ENCODE peak calls at places on chromosome 5, in ten cellular contexts. Q, S, D, J, O, I, K, F, E and T are unnamed samples.

GRCh38 chr5:170312666-170313065 is 15.1 kb upstream of the LCP2 start:
- DNase-seq in I (no peak), K (peak), D (peak), O (no peak), F (no peak), Q (no peak), E (no peak), S (peak), J (peak), T (no peak)

GRCh38 chr5:168159425-168159824 is 132.0 kb upstream of the WWC1 start:
- DNase-seq in Q (no peak), J (no peak), O (no peak), S (no peak), K (no peak), F (peak), E (peak), D (no peak), I (peak), T (no peak)

GRCh38 chr5:116738270-116738947 is 163.8 kb upstream of the SEMA6A start:
- DNase-seq in Q (no peak), J (no peak), F (no peak), I (no peak), S (no peak), D (no peak), K (peak), E (no peak), O (no peak), T (no peak)

GRCh38 chr5:120509056-120509455 is 45.0 kb downstream of the PRR16 start:
- DNase-seq in I (no peak), F (no peak), Q (no peak), K (no peak), O (no peak), D (peak), J (no peak), S (peak), E (no peak), T (no peak)

GRCh38 chr5:62779010-62779422 is 200.4 kb downstream of the LRRC70 start:
- DNase-seq in Q (no peak), F (no peak), I (no peak), E (no peak), K (peak), S (peak), O (no peak), J (no peak), D (peak), T (no peak)

GRCh38 chr5:130337179-130337888 is 433.1 kb downstream of the CHSY3 start:
- DNase-seq in F (no peak), Q (no peak), E (no peak), O (no peak), J (no peak), K (peak), I (no peak), D (peak), S (peak), T (no peak)

GRCh38 chr5:9898319-9898718 is 268.2 kb upstream of the TAS2R1 start:
- DNase-seq in Q (no peak), J (no peak), O (no peak), S (peak), K (peak), F (no peak), D (peak), E (no peak), I (peak), T (no peak)

GRCh38 chr5:96528816-96529474 is 95.9 kb upstream of the PCSK1 start:
- DNase-seq in F (no peak), S (no peak), K (no peak), O (no peak), Q (no peak), J (no peak), D (no peak), E (no peak), I (no peak), T (no peak)

GRCh38 chr5:41507501-41507900 is 2.9 kb downstream of the PLCXD3 start:
- DNase-seq in S (no peak), E (no peak), K (no peak), I (no peak), D (no peak), O (no peak), Q (no peak), J (no peak), F (no peak), T (no peak)

GRCh38 chr5:76811214-76811613 is 7.6 kb upstream of the F2RL1 start:
- DNase-seq in J (no peak), I (no peak), D (peak), F (no peak), Q (no peak), K (peak), O (no peak), S (peak), E (no peak), T (no peak)

GRCh38 chr5:90386099-90386710 is 23.4 kb downstream of the CETN3 start:
- DNase-seq in O (no peak), J (no peak), K (peak), F (no peak), D (peak), S (peak), I (no peak), E (no peak), Q (no peak), T (no peak)

GRCh38 chr5:96335873-96336272 is 97.2 kb downstream of the PCSK1 start:
- DNase-seq in F (no peak), I (no peak), J (no peak), D (peak), Q (no peak), S (no peak), O (no peak), K (no peak), E (no peak), T (no peak)

GRCh38 chr5:44885903-44886302 is 77.2 kb downstream of the MRPS30 start:
- DNase-seq in K (peak), F (no peak), D (no peak), J (no peak), I (no peak), O (no peak), S (peak), Q (no peak), E (no peak), T (no peak)

GRCh38 chr5:88729476-88730182 is 153.4 kb downstream of the MEF2C start:
- DNase-seq in K (peak), Q (peak), D (peak), O (peak), I (peak), S (peak), E (peak), F (peak), J (peak), T (peak)

GRCh38 chr5:387491-388265 is 55.3 kb upstream of the EXOC3 start:
- DNase-seq in S (no peak), F (peak), E (no peak), I (no peak), O (no peak), Q (no peak), K (no peak), J (no peak), D (no peak), T (peak)

GRCh38 chr5:172498431-172499129 is 44.3 kb upstream of the SH3PXD2B start:
- DNase-seq in D (no peak), Q (peak), S (no peak), F (peak), E (no peak), I (no peak), J (no peak), O (no peak), K (no peak), T (peak)

GRCh38 chr5:179858241-179858585 is 404 bp downstream of the MRNIP start:
- DNase-seq in K (no peak), I (peak), S (no peak), F (peak), J (peak), Q (no peak), O (no peak), E (peak), D (peak), T (no peak)

GRCh38 chr5:3854069-3854741 is 258.6 kb downstream of the IRX1 start:
- DNase-seq in F (no peak), O (peak), J (no peak), I (no peak), E (no peak), S (no peak), K (no peak), D (no peak), Q (no peak), T (no peak)

GRCh38 chr5:170297589-170298462 is at the start of gene LCP2:
- DNase-seq in K (no peak), D (no peak), Q (peak), I (no peak), F (peak), E (no peak), J (no peak), S (no peak), O (no peak), T (no peak)

GRCh38 chr5:60802216-60802615 is 41.9 kb downstream of the ELOVL7 start:
- DNase-seq in E (no peak), I (no peak), K (no peak), F (no peak), O (no peak), Q (no peak), J (no peak), D (no peak), S (no peak), T (no peak)

GRCh38 chr5:134530375-134531077 is 5.1 kb downstream of the JADE2 start:
- DNase-seq in E (peak), D (peak), J (no peak), Q (no peak), S (no peak), K (no peak), I (no peak), F (no peak), O (peak), T (no peak)

GRCh38 chr5:10645146-10645545 is 81.3 kb downstream of the ANKRD33B start:
- DNase-seq in Q (no peak), E (peak), D (no peak), J (no peak), K (no peak), I (no peak), F (no peak), O (no peak), S (no peak), T (no peak)

GRCh38 chr5:172932313-172933017 is 26.8 kb upstream of the RPL26L1 start:
- DNase-seq in Q (peak), O (peak), F (peak), I (peak), E (peak), S (peak), D (peak), J (peak), K (peak), T (peak)

GRCh38 chr5:55985181-55985580 is 9.6 kb downstream of the IL6ST start:
- DNase-seq in Q (no peak), O (no peak), F (no peak), S (no peak), I (no peak), K (no peak), J (no peak), D (no peak), E (no peak), T (no peak)

GRCh38 chr5:142753114-142753764 is 16.9 kb upstream of the ARHGAP26 start:
- DNase-seq in F (no peak), S (peak), E (peak), Q (no peak), D (no peak), I (peak), O (peak), J (no peak), K (no peak), T (no peak)

GRCh38 chr5:131634666-131634995 is 398 bp downstream of the RAPGEF6 start:
- DNase-seq in S (peak), Q (no peak), K (peak), F (peak), D (peak), E (peak), I (peak), O (peak), J (peak), T (peak)

GRCh38 chr5:134145779-134146581 is 30.8 kb downstream of the SKP1 start:
- DNase-seq in J (peak), S (peak), D (peak), Q (peak), F (peak), K (peak), I (peak), E (peak), O (peak), T (peak)

GRCh38 chr5:107231191-107231590 is 439.5 kb downstream of the EFNA5 start:
- DNase-seq in J (no peak), D (no peak), F (no peak), O (no peak), S (no peak), E (no peak), K (no peak), Q (no peak), I (no peak), T (no peak)

GRCh38 chr5:58530942-58531490 is 39.8 kb downstream of the GAPT start:
- DNase-seq in K (no peak), F (no peak), Q (no peak), E (no peak), J (no peak), S (no peak), I (no peak), D (no peak), O (no peak), T (no peak)

GRCh38 chr5:110070836-110071235 is 381.1 kb downstream of the MAN2A1 start:
- DNase-seq in J (no peak), S (peak), O (no peak), Q (no peak), K (no peak), F (no peak), E (no peak), D (no peak), I (no peak), T (no peak)

GRCh38 chr5:64166201-64166959 is 737 bp downstream of the RNF180 start:
- DNase-seq in F (peak), K (peak), S (peak), D (no peak), O (no peak), E (no peak), J (no peak), Q (no peak), I (no peak), T (peak)

GRCh38 chr5:9098990-9099389 is 446.9 kb downstream of the SEMA5A start:
- DNase-seq in E (no peak), J (no peak), O (no peak), I (no peak), F (no peak), D (no peak), K (no peak), Q (no peak), S (no peak), T (no peak)

GRCh38 chr5:32538031-32538547 is 47.3 kb upstream of the SUB1 start:
- DNase-seq in S (no peak), O (peak), I (peak), J (peak), K (no peak), Q (no peak), F (peak), D (no peak), E (peak), T (no peak)

GRCh38 chr5:139374909-139375308 is 8.2 kb downstream of the SLC23A1 start:
- DNase-seq in Q (no peak), I (no peak), E (peak), O (no peak), F (peak), J (no peak), K (no peak), D (no peak), S (no peak), T (no peak)

GRCh38 chr5:137609122-137609521 is 110.0 kb upstream of the SPOCK1 start:
- DNase-seq in J (no peak), F (no peak), S (peak), D (peak), Q (no peak), E (no peak), I (no peak), O (no peak), K (no peak), T (no peak)

GRCh38 chr5:3564827-3565560 is 30.6 kb upstream of the IRX1 start:
- DNase-seq in I (no peak), E (no peak), F (no peak), D (no peak), J (no peak), Q (no peak), K (no peak), S (no peak), O (no peak), T (no peak)

GRCh38 chr5:42944989-42945388 is 95.1 kb downstream of the ANXA2R start:
- DNase-seq in Q (no peak), D (peak), O (no peak), J (no peak), K (peak), S (peak), I (no peak), F (no peak), E (no peak), T (no peak)

GRCh38 chr5:96718635-96719077 is 56.5 kb downstream of the CAST start:
- DNase-seq in S (peak), F (peak), K (no peak), D (no peak), E (peak), I (peak), O (peak), Q (no peak), J (no peak), T (no peak)

DNA sequence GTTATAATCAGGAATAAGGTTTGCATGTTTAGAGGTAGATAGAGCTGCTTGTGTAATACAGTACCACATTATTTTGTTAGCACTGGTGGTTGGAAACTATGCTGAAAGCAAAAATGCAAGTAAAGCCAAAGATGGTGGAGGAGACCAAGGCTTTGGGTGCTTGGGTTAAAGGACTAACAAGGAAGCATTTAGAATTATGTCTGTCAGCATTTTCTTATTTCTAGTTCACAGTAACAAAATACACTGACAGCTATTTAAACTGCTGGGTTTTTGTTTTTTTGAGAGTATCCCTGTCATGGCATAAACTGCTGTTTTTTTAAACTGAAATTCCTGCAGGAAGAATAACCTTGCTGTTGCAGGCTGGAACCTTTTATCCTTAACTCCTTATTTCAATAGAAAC is 6.5 kb downstream of the HMGXB3 start:
- DNase-seq in F (no peak), I (no peak), K (no peak), S (no peak), O (no peak), J (no peak), D (no peak), E (no peak), Q (no peak), T (no peak)
- TF ChIP-seq CTCF in F (no peak), I (no peak), K (no peak), S (no peak), O (no peak), J (no peak), D (no peak), E (no peak), Q (no peak), T (no peak)

GRCh38 chr5:102222772-102223171 is 73.3 kb downstream of the SLCO4C1 start:
- DNase-seq in K (no peak), F (no peak), Q (no peak), E (no peak), J (no peak), S (no peak), I (no peak), D (no peak), O (no peak), T (no peak)

GRCh38 chr5:102221949-102222348 is 74.1 kb downstream of the SLCO4C1 start:
- DNase-seq in Q (no peak), F (no peak), O (no peak), E (no peak), S (no peak), I (no peak), K (no peak), J (no peak), D (no peak), T (no peak)

GRCh38 chr5:102218159-102218558 is 77.9 kb downstream of the SLCO4C1 start:
- DNase-seq in D (no peak), S (no peak), E (no peak), K (no peak), I (peak), Q (no peak), J (no peak), O (no peak), F (no peak), T (no peak)

GRCh38 chr5:102226321-102226720 is 69.8 kb downstream of the SLCO4C1 start:
- DNase-seq in J (no peak), F (no peak), K (no peak), O (no peak), D (no peak), I (no peak), E (no peak), S (no peak), Q (no peak), T (no peak)

GRCh38 chr5:102223542-102224444 is 72.3 kb downstream of the SLCO4C1 start:
- DNase-seq in E (no peak), Q (no peak), I (no peak), J (no peak), S (peak), O (no peak), D (peak), F (no peak), K (peak), T (no peak)
- TF ChIP-seq CTCF in E (peak), Q (peak), I (peak), J (peak), S (peak), O (peak), D (peak), F (peak), K (peak), T (peak)

GRCh38 chr5:177507165-177507564 is 2.5 kb downstream of the DOK3 start:
- DNase-seq in J (no peak), S (peak), O (no peak), I (no peak), E (no peak), Q (no peak), F (no peak), D (no peak), K (no peak), T (no peak)
- TF ChIP-seq CTCF in J (no peak), S (peak), O (no peak), I (no peak), E (no peak), Q (no peak), F (no peak), D (peak), K (peak), T (peak)

GRCh38 chr5:99169309-99169708 is 240.5 kb upstream of the CHD1 start:
- DNase-seq in O (no peak), S (peak), E (no peak), K (peak), I (no peak), D (no peak), Q (no peak), J (no peak), F (no peak), T (no peak)
- TF ChIP-seq CTCF in O (no peak), S (peak), E (peak), K (peak), I (no peak), D (peak), Q (no peak), J (no peak), F (no peak), T (peak)

GRCh38 chr5:98836175-98836574 is 62.7 kb downstream of the RGMB start:
- DNase-seq in I (no peak), E (no peak), D (no peak), Q (no peak), J (no peak), S (no peak), F (no peak), O (no peak), K (no peak), T (no peak)

GRCh38 chr5:98844865-98845264 is 71.4 kb downstream of the RGMB start:
- DNase-seq in S (no peak), O (no peak), F (no peak), K (no peak), E (no peak), D (no peak), I (no peak), Q (no peak), J (no peak), T (no peak)

GRCh38 chr5:98840946-98841345 is 67.5 kb downstream of the RGMB start:
- DNase-seq in I (no peak), Q (no peak), O (no peak), K (no peak), J (no peak), S (no peak), F (no peak), E (no peak), D (no peak), T (no peak)

GRCh38 chr5:98843481-98843880 is 70.0 kb downstream of the RGMB start:
- DNase-seq in D (no peak), E (no peak), J (no peak), F (no peak), K (no peak), S (no peak), O (no peak), I (no peak), Q (no peak), T (no peak)

DNA sequence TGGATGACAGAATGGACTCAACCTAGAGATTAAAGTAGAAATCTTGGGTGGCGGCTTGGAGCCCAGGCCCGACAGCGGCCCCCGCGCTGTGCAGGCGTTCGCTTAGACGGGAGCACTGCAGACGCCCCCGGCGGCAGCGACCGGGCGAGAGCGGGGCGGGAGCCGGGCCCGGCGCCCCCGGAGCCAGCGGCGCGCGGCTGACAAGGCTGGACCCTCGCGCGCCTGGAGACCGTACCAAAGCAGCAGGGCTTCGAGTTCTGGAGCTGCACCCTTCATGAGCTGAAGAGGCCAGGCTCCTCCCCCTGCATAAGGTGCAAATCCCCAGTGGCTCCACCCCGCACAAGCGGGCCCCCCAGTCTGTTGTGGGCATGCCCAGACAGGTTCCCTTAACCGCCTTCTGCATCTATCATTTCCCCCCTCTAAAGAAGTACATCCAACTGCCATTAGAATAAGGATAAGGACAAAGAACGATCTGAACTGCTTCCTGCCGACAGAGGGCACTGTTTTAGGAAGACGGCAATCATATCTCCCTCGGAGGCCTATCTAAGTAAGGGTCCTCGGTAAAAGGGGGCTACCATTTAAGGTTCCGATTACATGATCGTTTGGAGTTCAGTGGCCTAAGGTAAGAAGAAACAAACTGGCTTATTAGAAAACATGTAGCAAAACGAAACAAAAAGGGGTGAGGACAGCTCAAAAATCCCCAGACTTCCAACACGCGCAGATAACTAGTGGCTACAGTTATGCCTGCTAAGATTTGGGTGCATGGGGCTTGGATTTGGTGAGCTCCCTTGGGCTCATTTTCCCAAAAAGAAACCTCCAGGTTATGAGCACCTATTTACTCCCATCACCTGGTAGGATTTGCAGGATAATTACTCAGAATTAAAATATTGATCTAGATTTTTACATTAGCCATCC is 66.3 kb downstream of the RGMB start:
- DNase-seq in S (peak), K (no peak), Q (no peak), I (no peak), O (no peak), J (no peak), E (no peak), D (no peak), F (no peak), T (no peak)
- TF ChIP-seq CTCF in S (peak), K (peak), Q (no peak), I (no peak), O (peak), J (peak), E (no peak), D (peak), F (peak), T (no peak)

GRCh38 chr5:114101153-114101552 is 260.7 kb upstream of the KCNN2 start:
- DNase-seq in S (peak), O (no peak), Q (no peak), I (no peak), D (peak), K (peak), J (no peak), F (no peak), E (no peak), T (no peak)
- TF ChIP-seq CTCF in S (peak), O (peak), Q (no peak), I (peak), D (peak), K (peak), J (no peak), F (no peak), E (peak), T (peak)